ENCODE peak calls at places on chromosome 15, in nine cellular contexts. M, P, Q, A, L, K, T, U and H are unnamed samples. For H3K36me3 and H3K9me3, the result is how much of the 10 kb centered on the place peaks cover.

GRCh38 chr15:95888762-95889161 is 441.7 kb upstream of the NR2F2 start:
- DNase-seq in M (no peak), P (no peak), Q (no peak), A (no peak), L (no peak), K (no peak), T (no peak), U (no peak), H (no peak)

GRCh38 chr15:53918180-53919079 is 59.8 kb upstream of the UNC13C start:
- DNase-seq in M (no peak), P (no peak), Q (no peak), A (peak), L (no peak), K (no peak), T (no peak), U (no peak), H (no peak)

GRCh38 chr15:65740148-65740547 is 51.9 kb downstream of the DENND4A start:
- DNase-seq in M (no peak), P (no peak), Q (no peak), A (no peak), L (no peak), K (no peak), T (no peak), U (no peak), H (no peak)

GRCh38 chr15:32974691-32975090 is 219.8 kb downstream of the FMN1 start:
- DNase-seq in M (no peak), P (peak), Q (no peak), A (no peak), L (no peak), K (no peak), T (no peak), U (no peak), H (no peak)

GRCh38 chr15:73328149-73328820 is 40.5 kb downstream of the HCN4 start:
- DNase-seq in M (no peak), P (no peak), Q (no peak), A (no peak), L (no peak), K (no peak), T (no peak), U (no peak), H (no peak)

GRCh38 chr15:72722071-72722696 is 36.2 kb downstream of the BBS4 start:
- DNase-seq in M (peak), P (peak), Q (peak), A (peak), L (peak), K (peak), T (peak), U (peak), H (peak)

GRCh38 chr15:67101981-67102929 is 36.9 kb downstream of the SMAD3 start:
- DNase-seq in M (peak), P (peak), Q (no peak), A (no peak), L (no peak), K (no peak), T (no peak), U (no peak), H (peak)

GRCh38 chr15:61996056-61996635 is 64.1 kb downstream of the VPS13C start:
- DNase-seq in M (no peak), P (peak), Q (no peak), A (no peak), L (no peak), K (no peak), T (no peak), U (no peak), H (no peak)

GRCh38 chr15:56871180-56871579 is 47.3 kb upstream of the TCF12 start:
- DNase-seq in M (no peak), P (peak), Q (no peak), A (no peak), L (no peak), K (no peak), T (no peak), U (no peak), H (peak)

GRCh38 chr15:70092462-70092850 is 5.3 kb downstream of the TLE3 start:
- DNase-seq in M (no peak), P (peak), Q (no peak), A (no peak), L (no peak), K (no peak), T (no peak), U (no peak), H (no peak)

GRCh38 chr15:57635300-57635944 is 43.7 kb downstream of the MYZAP start:
- DNase-seq in M (no peak), P (no peak), Q (no peak), A (peak), L (peak), K (peak), T (no peak), U (no peak), H (peak)

GRCh38 chr15:99403597-99403996 is 152.3 kb downstream of the LRRC28 start:
- DNase-seq in M (no peak), P (no peak), Q (no peak), A (no peak), L (no peak), K (no peak), T (no peak), U (no peak), H (no peak)

GRCh38 chr15:26864664-26865191 is 2.1 kb upstream of the GABRA5 start:
- DNase-seq in M (no peak), P (peak), Q (no peak), A (peak), L (no peak), K (no peak), T (no peak), U (peak), H (peak)

GRCh38 chr15:89735773-89736172 is 15.3 kb downstream of the MESP1 start:
- DNase-seq in M (no peak), P (no peak), Q (no peak), A (no peak), L (no peak), K (no peak), T (no peak), U (no peak), H (no peak)

GRCh38 chr15:78159395-78159794 is 10.2 kb downstream of the IDH3A start:
- DNase-seq in M (no peak), P (no peak), Q (no peak), A (no peak), L (no peak), K (no peak), T (no peak), U (no peak), H (no peak)
- H3K36me3 ChIP-seq in M (under half), P (under half), Q (under half), A (under half), L (under half), K (half or more), T (under half), U (half or more), H (under half)

GRCh38 chr15:49789436-49789835 is 168.6 kb downstream of the DTWD1 start:
- DNase-seq in M (no peak), P (no peak), Q (no peak), A (no peak), L (no peak), K (no peak), T (no peak), U (no peak), H (no peak)
- H3K4me3 ChIP-seq in M (no peak), P (no peak), Q (no peak), A (no peak), L (no peak), K (no peak), T (no peak), U (no peak), H (no peak)

GRCh38 chr15:25230442-25230841 is 208.4 kb downstream of the UBE3A start:
- DNase-seq in M (no peak), P (no peak), Q (no peak), A (no peak), L (no peak), K (no peak), T (no peak), U (no peak), H (no peak)

GRCh38 chr15:25220834-25221233 is 218.0 kb downstream of the UBE3A start:
- DNase-seq in M (no peak), P (no peak), Q (no peak), A (no peak), L (no peak), K (no peak), T (no peak), U (no peak), H (no peak)

GRCh38 chr15:25224396-25224795 is 214.4 kb downstream of the UBE3A start:
- DNase-seq in M (no peak), P (no peak), Q (no peak), A (no peak), L (no peak), K (no peak), T (no peak), U (no peak), H (no peak)

GRCh38 chr15:25228261-25228660 is 210.6 kb downstream of the UBE3A start:
- DNase-seq in M (no peak), P (no peak), Q (no peak), A (no peak), L (no peak), K (no peak), T (no peak), U (no peak), H (no peak)

DNA sequence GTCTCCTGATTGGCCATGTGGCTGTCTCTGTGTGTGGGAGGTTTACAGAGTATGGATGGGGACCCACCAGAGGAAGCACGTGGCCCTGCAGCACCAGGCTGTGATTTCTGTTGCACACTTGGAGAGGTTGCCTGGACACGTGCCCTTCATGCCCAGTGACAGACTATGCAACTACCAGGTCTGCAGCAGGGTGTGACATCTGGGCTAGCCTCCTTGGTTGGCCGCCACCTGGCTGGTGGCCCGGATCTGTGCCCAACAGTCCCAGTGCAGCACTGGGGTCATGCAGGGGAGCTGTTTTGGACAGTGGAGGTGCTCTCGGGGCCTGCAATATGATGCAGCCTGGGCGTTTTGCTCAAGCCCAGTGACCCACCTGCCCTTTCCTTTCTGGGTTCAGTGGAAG is 212.5 kb downstream of the UBE3A start:
- DNase-seq in M (no peak), P (no peak), Q (no peak), A (peak), L (no peak), K (peak), T (no peak), U (no peak), H (no peak)
- H3K9me3 ChIP-seq in M (under half), P (under half), Q (under half), A (under half), L (under half), K (under half), T (under half), U (under half), H (under half)

GRCh38 chr15:92409521-92409920 is 15.8 kb downstream of the ST8SIA2 start:
- DNase-seq in M (no peak), P (no peak), Q (no peak), A (no peak), L (no peak), K (no peak), T (no peak), U (no peak), H (no peak)
- H3K36me3 ChIP-seq in M (under half), P (under half), Q (under half), A (under half), L (under half), K (under half), T (under half), U (half or more), H (under half)

DNA sequence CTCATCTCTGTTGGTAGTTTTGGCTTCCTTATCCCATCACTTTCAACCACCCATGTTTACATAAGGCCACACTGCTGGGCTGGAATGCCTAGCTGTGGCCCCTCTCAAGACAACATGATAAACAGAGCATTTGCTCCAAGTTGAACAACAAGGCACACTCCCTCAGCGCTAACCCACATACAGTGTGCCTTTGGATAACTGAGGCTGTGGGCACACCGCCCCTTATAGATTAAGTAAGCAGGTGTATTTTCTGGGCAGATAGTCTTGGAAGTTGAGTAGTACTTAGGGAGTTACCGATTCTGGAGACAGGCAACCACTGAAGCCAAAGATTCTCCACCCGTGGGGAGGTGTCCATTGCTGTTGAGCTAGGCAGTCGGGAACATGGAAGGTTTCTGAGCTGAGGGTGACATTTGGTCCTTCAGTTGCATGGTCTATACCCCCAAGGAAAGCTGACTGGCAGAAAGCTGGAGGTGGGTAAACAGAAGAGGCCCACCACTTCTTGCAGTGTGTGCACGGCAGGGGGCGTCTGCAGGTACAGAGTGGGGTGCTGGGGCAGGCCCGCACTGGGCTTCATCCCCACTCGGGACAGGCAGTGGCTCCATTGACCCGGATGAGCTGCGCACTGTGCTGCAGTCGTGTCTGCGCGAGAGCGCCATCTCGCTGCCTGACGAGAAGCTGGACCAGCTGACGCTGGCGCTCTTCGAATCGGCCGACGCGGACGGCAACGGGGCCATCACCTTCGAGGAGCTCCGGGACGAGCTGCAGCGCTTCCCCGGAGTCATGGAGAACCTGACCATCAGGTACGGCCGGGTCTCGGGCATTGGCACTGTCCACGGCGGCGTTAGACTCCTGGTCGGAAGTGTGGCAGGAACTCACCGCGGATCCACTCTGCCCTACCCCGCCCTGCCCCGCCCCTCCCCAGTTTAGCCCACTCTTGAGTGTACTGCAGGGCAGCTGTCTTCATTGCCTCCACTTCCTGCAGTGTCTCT is 16.8 kb downstream of the NOX5 start:
- DNase-seq in M (no peak), P (peak), Q (no peak), A (peak), L (peak), K (peak), T (peak), U (peak), H (peak)
- H3K4me3 ChIP-seq in M (no peak), P (no peak), Q (peak), A (no peak), L (peak), K (peak), T (peak), U (peak), H (no peak)

DNA sequence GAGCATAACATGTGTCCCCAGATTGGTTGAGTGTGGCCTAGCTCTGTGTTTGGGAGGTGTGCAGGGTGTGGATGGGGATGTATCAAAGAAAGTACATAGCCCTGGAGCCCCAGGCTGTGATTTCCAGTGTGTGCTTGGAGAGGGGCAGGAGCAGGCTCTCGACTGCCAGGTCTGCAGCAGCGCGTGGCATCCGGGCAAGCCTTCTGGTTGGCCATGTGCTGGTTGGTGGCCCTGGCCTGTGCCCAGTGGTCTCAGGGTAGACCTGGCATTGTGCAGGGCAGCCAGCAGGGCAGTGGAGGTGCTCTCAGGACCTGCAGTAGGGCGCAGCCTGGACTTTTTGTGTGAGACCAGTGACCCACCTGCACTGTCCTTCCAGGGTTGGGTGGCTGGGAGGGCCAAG is 231.5 kb downstream of the UBE3A start:
- DNase-seq in M (no peak), P (no peak), Q (no peak), A (no peak), L (no peak), K (no peak), T (no peak), U (no peak), H (no peak)
- H3K9me3 ChIP-seq in M (under half), P (under half), Q (under half), A (under half), L (under half), K (under half), T (under half), U (half or more), H (under half)

DNA sequence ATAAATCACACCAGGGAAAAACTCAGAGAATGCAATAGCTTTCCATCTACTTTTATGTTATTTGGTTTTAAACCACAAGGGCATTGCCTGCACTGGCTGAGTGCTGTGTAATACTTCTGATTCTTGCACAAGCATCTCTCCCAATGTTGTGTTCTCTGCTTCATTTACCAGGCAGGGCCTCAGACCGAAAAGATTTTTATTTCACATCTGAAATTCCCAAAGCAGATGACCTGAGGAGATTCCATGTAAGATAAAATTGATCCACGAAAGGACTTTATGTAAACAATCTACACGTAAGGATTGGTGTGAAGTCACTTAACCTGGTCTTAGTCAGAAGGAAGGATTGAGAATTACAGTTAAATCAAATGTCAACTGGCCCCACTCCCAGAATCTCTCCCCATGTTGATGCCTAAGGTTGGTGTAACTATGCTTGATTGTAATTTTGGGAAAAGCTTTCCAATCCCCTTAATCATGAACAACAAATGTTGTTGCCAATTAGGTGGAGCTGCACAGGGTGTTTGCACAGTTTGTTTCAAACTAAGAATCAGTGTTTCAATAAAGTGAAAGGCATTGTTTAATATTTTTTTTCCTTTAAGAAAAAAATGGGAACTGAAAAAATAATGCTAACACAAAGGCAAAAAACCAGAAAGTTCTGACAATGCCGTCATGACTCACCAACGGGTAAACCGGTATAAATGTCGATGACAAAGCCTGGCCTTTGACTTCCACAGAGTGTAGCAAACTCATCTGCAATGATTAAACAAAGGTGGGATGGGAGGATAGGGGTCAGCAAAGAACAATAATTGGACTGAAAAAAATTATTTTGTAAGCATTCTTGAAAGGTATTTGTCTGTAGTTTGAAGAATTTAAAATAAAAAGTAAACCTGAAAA is 128.6 kb downstream of the DUT start:
- DNase-seq in M (no peak), P (peak), Q (no peak), A (peak), L (no peak), K (no peak), T (no peak), U (no peak), H (no peak)
- H3K36me3 ChIP-seq in M (under half), P (under half), Q (under half), A (under half), L (under half), K (half or more), T (under half), U (half or more), H (under half)

DNA sequence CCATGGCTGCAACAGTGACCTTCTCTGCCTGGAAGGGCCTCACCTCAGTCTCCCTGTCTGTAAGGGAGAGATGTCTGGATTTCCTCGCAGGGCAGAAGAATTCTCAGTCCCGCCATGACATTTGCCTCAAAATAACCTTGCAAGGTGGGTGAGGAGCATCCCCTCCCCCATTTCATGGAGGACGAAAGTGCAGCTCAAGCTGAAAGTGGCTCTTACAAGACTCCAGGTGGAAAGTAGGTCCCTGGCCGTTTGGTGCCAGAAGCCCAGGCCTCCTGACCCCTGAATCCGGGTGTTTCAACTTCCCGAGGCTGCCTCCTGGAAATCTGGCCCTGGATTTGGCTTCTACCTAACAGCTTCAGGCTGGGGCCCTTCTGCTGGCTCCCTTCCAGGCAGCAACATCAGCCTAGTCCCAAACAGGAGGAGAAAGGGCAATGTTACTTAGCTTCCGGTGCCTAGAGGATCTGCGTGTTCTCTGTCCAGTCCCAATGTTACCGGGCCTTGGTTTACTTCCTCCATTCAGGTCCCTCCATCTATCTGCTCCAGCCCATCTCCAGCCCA is 769 bp upstream of the CSPG4 start:
- DNase-seq in M (no peak), P (peak), Q (no peak), A (peak), L (peak), K (no peak), T (no peak), U (no peak), H (no peak)
- H3K4me3 ChIP-seq in M (no peak), P (no peak), Q (no peak), A (no peak), L (no peak), K (peak), T (peak), U (no peak), H (no peak)

DNA sequence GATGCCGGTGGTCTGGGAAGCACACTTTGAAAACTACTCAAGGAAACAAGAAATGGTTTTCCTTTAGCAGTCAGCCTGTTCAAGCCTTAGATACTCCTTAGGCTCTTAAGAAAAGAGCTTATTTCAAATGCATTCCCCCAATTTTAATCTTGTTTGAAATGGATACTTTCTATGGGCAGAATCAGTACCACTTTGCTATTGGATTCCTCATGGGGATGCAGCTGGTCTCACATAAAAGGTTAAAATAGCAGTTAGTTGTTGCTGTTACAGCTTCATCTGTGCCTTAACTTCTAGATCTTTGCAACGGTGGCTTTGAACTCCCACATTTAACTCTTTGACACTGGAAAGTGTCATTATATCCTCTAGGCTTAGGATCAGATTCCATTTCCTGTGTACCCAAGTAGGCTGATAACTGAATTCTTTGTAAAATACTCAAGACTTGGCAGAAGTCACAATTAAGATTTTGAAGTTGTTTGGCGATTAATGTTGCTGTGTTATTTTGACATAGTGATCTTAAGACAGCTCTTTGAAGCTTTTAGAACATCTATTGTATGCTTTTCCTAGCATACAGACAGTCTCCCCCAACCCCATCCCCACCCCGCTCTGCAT is 2.2 kb downstream of the THBS1 start:
- DNase-seq in M (no peak), P (peak), Q (no peak), A (no peak), L (no peak), K (no peak), T (no peak), U (no peak), H (no peak)
- H3K9me3 ChIP-seq in M (under half), P (under half), Q (under half), A (under half), L (under half), K (under half), T (under half), U (under half), H (under half)